ENCODE peak calls at places on chromosomes 11 and 22, in nine cellular contexts. L is PC-3, Y is GM13976, M is left ventricle myocardium inferior, B is fibroblast of the aortic adventitia, U is bronchial epithelial cell, J is astrocyte of the cerebellum, G is cardiac fibroblast, R is HFFc6. F is an unnamed sample.

GRCh38 chr22:43110444-43110926 is at the start of gene BIK:
- DNase-seq in R (no peak), M (peak), Y (peak), U (no peak), L (peak), J (no peak), B (peak), G (peak), F (peak)

GRCh38 chr22:44336962-44337657 is 24.4 kb upstream of the SHISAL1 start:
- DNase-seq in Y (no peak), B (no peak), R (no peak), G (no peak), U (peak), J (no peak), L (no peak), M (no peak), F (no peak)

GRCh38 chr11:73028621-73029020 is 113.5 kb downstream of the FCHSD2 start:
- DNase-seq in J (no peak), Y (no peak), M (no peak), R (no peak), U (no peak), B (no peak), L (no peak), G (no peak), F (no peak)

GRCh38 chr11:74849525-74850391 is 99.1 kb downstream of the XRRA1 start:
- DNase-seq in J (peak), R (peak), Y (no peak), B (peak), L (peak), U (peak), G (peak), M (no peak), F (peak)

GRCh38 chr22:49262167-49262566 is 565.5 kb downstream of the BRD1 start:
- DNase-seq in J (no peak), R (no peak), G (no peak), B (no peak), Y (no peak), L (no peak), U (no peak), M (no peak), F (no peak)

GRCh38 chr11:17790453-17790852 is 55.9 kb downstream of the KCNC1 start:
- DNase-seq in U (peak), G (peak), B (peak), L (peak), J (no peak), Y (no peak), M (no peak), R (peak), F (peak)

GRCh38 chr11:46472662-46472994 is 81.1 kb upstream of the CHRM4 start:
- DNase-seq in R (no peak), L (peak), B (no peak), Y (no peak), G (no peak), J (no peak), M (no peak), U (peak), F (no peak)

GRCh38 chr22:39092111-39092867 is 4.8 kb upstream of the APOBEC3H start:
- DNase-seq in L (no peak), G (no peak), R (no peak), J (no peak), U (no peak), M (no peak), B (no peak), Y (no peak), F (no peak)

GRCh38 chr22:36385491-36386350 is 2.0 kb downstream of the MYH9 start:
- DNase-seq in G (peak), Y (no peak), B (no peak), U (peak), L (peak), R (peak), J (no peak), M (peak), F (peak)

GRCh38 chr11:93895106-93895862 is 44.9 kb upstream of the VSTM5 start:
- DNase-seq in Y (no peak), R (peak), L (peak), M (no peak), B (peak), J (peak), U (peak), G (peak), F (peak)

GRCh38 chr11:17986007-17986710 is 26.7 kb downstream of the SERGEF start:
- DNase-seq in U (peak), M (peak), Y (no peak), B (peak), G (peak), L (peak), R (peak), J (peak), F (peak)

GRCh38 chr11:69551963-69552362 is 70.5 kb downstream of the LINC01488 start:
- DNase-seq in M (no peak), Y (no peak), G (no peak), B (no peak), J (no peak), R (no peak), U (peak), L (no peak), F (no peak)

GRCh38 chr11:93958991-93959390 is 62.2 kb upstream of the HEPHL1 start:
- DNase-seq in G (no peak), J (no peak), M (no peak), Y (no peak), B (no peak), U (no peak), L (no peak), R (no peak), F (no peak)

GRCh38 chr11:69475141-69475865 is 6.2 kb upstream of the LINC01488 start:
- DNase-seq in L (no peak), Y (no peak), G (no peak), B (no peak), J (no peak), R (no peak), M (peak), U (no peak), F (no peak)

GRCh38 chr11:72112541-72113136 is at the start of gene ANAPC15:
- DNase-seq in Y (peak), G (peak), L (peak), J (peak), B (peak), R (peak), M (peak), U (peak), F (peak)

GRCh38 chr11:7154881-7155344 is 66.1 kb downstream of the RBMXL2 start:
- DNase-seq in G (no peak), U (no peak), M (no peak), J (no peak), L (no peak), R (no peak), B (peak), Y (no peak), F (no peak)

GRCh38 chr11:92811341-92811740 is 158.1 kb upstream of the MTNR1B start:
- DNase-seq in L (no peak), Y (no peak), G (no peak), R (no peak), M (no peak), U (peak), J (no peak), B (no peak), F (peak)

GRCh38 chr11:109306322-109306721 is 115.7 kb upstream of the C11orf87 start:
- DNase-seq in G (peak), J (no peak), U (peak), Y (no peak), M (no peak), B (peak), R (peak), L (no peak), F (no peak)

GRCh38 chr11:17927643-17928343 is 85.1 kb downstream of the SERGEF start:
- DNase-seq in Y (no peak), R (peak), M (no peak), B (peak), L (no peak), J (no peak), U (no peak), G (peak), F (no peak)

GRCh38 chr11:1053121-1053901 is 16.8 kb upstream of the MUC6 start:
- DNase-seq in Y (no peak), B (peak), L (peak), U (no peak), G (peak), R (no peak), M (no peak), J (no peak), F (no peak)

GRCh38 chr11:122954455-122954854 is 27.2 kb downstream of the BSX start:
- DNase-seq in B (no peak), U (no peak), L (no peak), Y (no peak), M (no peak), J (no peak), R (no peak), G (no peak), F (no peak)

GRCh38 chr11:11524436-11525038 is 97.3 kb downstream of the GALNT18 start:
- DNase-seq in G (no peak), R (peak), B (peak), M (no peak), L (peak), U (peak), J (no peak), Y (no peak), F (no peak)

GRCh38 chr11:130480166-130480565 is 31.7 kb downstream of the ADAMTS15 start:
- DNase-seq in Y (no peak), M (no peak), L (no peak), J (no peak), R (no peak), U (no peak), B (peak), G (peak), F (no peak)

GRCh38 chr11:118198370-118198769 is 21.9 kb upstream of the SCN2B start:
- DNase-seq in G (peak), R (peak), U (peak), L (peak), M (peak), J (no peak), Y (peak), B (peak), F (peak)

GRCh38 chr22:27778299-27779090 is 23.1 kb downstream of the MN1 start:
- DNase-seq in L (no peak), M (no peak), G (peak), J (no peak), Y (no peak), U (no peak), B (peak), R (no peak), F (no peak)

GRCh38 chr22:20128902-20129746 is 2.5 kb upstream of the ZDHHC8 start:
- DNase-seq in B (peak), Y (no peak), G (peak), L (peak), R (peak), J (no peak), M (no peak), U (peak), F (peak)

GRCh38 chr22:20130739-20131592 is 638 bp upstream of the ZDHHC8 start:
- DNase-seq in B (peak), U (peak), Y (peak), R (peak), J (peak), G (peak), M (peak), L (peak), F (peak)

GRCh38 chr22:20129747-20130014 is 1.9 kb upstream of the ZDHHC8 start:
- DNase-seq in L (no peak), M (no peak), R (no peak), U (no peak), G (no peak), B (no peak), Y (no peak), J (no peak), F (no peak)

GRCh38 chr22:20131593-20131855 is at the start of gene ZDHHC8:
- DNase-seq in G (peak), R (no peak), B (no peak), M (peak), L (no peak), U (no peak), J (no peak), Y (peak), F (no peak)

GRCh38 chr22:20130319-20130718 is 1.3 kb upstream of the ZDHHC8 start:
- DNase-seq in U (peak), L (peak), Y (no peak), M (no peak), B (no peak), G (no peak), J (no peak), R (no peak), F (peak)
- TF ChIP-seq CTCF in U (peak), L (no peak), Y (no peak), M (no peak), B (no peak), G (no peak), J (no peak), R (peak), F (peak)

GRCh38 chr11:2961080-2961479 is 31.0 kb downstream of the NAP1L4 start:
- DNase-seq in G (no peak), L (no peak), R (no peak), U (no peak), B (no peak), M (no peak), J (no peak), Y (no peak), F (no peak)
- TF ChIP-seq CTCF in G (no peak), L (no peak), R (no peak), U (no peak), B (no peak), M (no peak), J (no peak), Y (no peak), F (no peak)

GRCh38 chr22:25702046-25702445 is 39.9 kb upstream of the MYO18B start:
- DNase-seq in G (peak), M (no peak), Y (peak), R (no peak), J (peak), L (peak), U (peak), B (peak), F (peak)
- TF ChIP-seq CTCF in G (peak), M (peak), Y (peak), R (peak), J (peak), L (peak), U (peak), B (peak), F (peak)

GRCh38 chr11:61686469-61686868 is 6.3 kb downstream of the DAGLA start:
- DNase-seq in R (no peak), B (no peak), U (no peak), J (no peak), M (no peak), Y (no peak), L (no peak), G (no peak), F (no peak)
- TF ChIP-seq CTCF in R (no peak), B (no peak), U (no peak), J (no peak), M (no peak), Y (no peak), L (no peak), G (no peak), F (no peak)

GRCh38 chr11:30312243-30312642 is 10.7 kb upstream of the ARL14EP start:
- DNase-seq in B (no peak), G (no peak), R (no peak), J (no peak), U (peak), L (no peak), Y (no peak), M (no peak), F (no peak)

GRCh38 chr11:30317030-30317429 is 5.9 kb upstream of the ARL14EP start:
- DNase-seq in L (no peak), M (no peak), U (no peak), J (no peak), G (no peak), R (no peak), Y (no peak), B (no peak), F (no peak)

GRCh38 chr11:30313580-30313979 is 9.3 kb upstream of the ARL14EP start:
- DNase-seq in R (no peak), U (peak), Y (no peak), J (no peak), L (no peak), G (no peak), M (no peak), B (no peak), F (no peak)

GRCh38 chr11:30316237-30316636 is 6.7 kb upstream of the ARL14EP start:
- DNase-seq in R (no peak), J (no peak), M (no peak), U (no peak), G (no peak), L (no peak), Y (no peak), B (no peak), F (no peak)

DNA sequence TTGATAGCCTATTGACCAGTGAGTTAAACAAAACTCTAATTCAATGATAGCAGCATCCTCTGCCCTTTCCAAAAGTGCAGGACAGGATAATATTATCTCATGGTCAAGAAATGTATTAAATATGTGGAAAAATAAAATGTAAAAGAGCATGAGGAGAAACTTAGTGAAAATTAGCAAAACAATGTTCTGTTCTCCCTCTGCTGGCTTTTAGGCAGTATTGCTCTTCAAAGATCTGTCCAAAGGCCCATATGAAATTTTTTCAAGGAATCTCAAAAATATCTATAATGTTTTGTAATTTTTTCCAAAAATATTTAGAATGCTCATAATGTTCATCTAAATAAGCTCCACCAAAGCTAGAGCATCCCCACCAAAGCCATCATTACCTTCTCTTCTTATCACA is 8.3 kb upstream of the ARL14EP start:
- DNase-seq in L (peak), B (peak), R (no peak), G (peak), Y (no peak), J (no peak), M (no peak), U (peak), F (no peak)
- TF ChIP-seq CTCF in L (peak), B (peak), R (peak), G (peak), Y (peak), J (peak), M (peak), U (peak), F (peak)

GRCh38 chr11:107606122-107606521 is 15.2 kb downstream of the ELMOD1 start:
- DNase-seq in Y (no peak), L (peak), M (no peak), R (no peak), B (no peak), U (no peak), G (no peak), J (no peak), F (no peak)
- TF ChIP-seq CTCF in Y (no peak), L (peak), M (no peak), R (peak), B (no peak), U (no peak), G (peak), J (peak), F (no peak)

GRCh38 chr11:2142762-2143202 is 3.6 kb upstream of the IGF2 start:
- DNase-seq in U (peak), J (no peak), L (peak), R (peak), M (no peak), B (peak), Y (peak), G (peak), F (peak)

GRCh38 chr11:2146051-2146450 is 6.9 kb upstream of the IGF2 start:
- DNase-seq in M (no peak), B (no peak), J (no peak), U (no peak), L (no peak), G (no peak), R (no peak), Y (no peak), F (no peak)

GRCh38 chr11:2142300-2142759 is 3.1 kb upstream of the IGF2 start:
- DNase-seq in Y (no peak), J (no peak), B (peak), G (peak), R (peak), M (no peak), U (peak), L (peak), F (peak)

GRCh38 chr11:2144549-2145220 is 5.5 kb upstream of the IGF2 start:
- DNase-seq in R (no peak), G (no peak), U (no peak), Y (no peak), L (no peak), J (no peak), B (no peak), M (no peak), F (no peak)

GRCh38 chr11:2143652-2144548 is 4.7 kb upstream of the IGF2 start:
- DNase-seq in L (peak), G (no peak), Y (no peak), M (no peak), J (no peak), R (no peak), B (no peak), U (no peak), F (no peak)
- TF ChIP-seq CTCF in L (no peak), G (no peak), Y (no peak), M (peak), J (no peak), R (peak), B (no peak), U (peak), F (no peak)

F was measured in MCF 10A.